ENCODE peak calls at places on chromosome 22, in five cellular contexts. K, F, B, Y and U are unnamed samples. For H3K4me1, the result is how much of the 10 kb centered on the place peaks cover.

GRCh38 chr22:40300884-40301672 is 45.2 kb upstream of the ADSL start:
- DNase-seq in Y (no peak), F (no peak), B (no peak), K (no peak), U (no peak)

GRCh38 chr22:50599816-50600454 is 658 bp upstream of the MAPK8IP2 start:
- DNase-seq in Y (peak), K (peak), F (no peak), B (peak), U (peak)

GRCh38 chr22:29336751-29337490 is 21.4 kb upstream of the RASL10A start:
- DNase-seq in B (no peak), K (peak), F (no peak), Y (no peak), U (no peak)

GRCh38 chr22:21074092-21074715 is 28.5 kb downstream of the LRRC74B start:
- DNase-seq in K (peak), Y (no peak), B (peak), F (no peak), U (no peak)

GRCh38 chr22:46057762-46058420 is 80.9 kb upstream of the WNT7B start:
- DNase-seq in Y (peak), K (no peak), F (no peak), B (no peak), U (no peak)

GRCh38 chr22:50209893-50210292 is 9.1 kb downstream of the SELENOO start:
- DNase-seq in Y (no peak), F (no peak), B (peak), K (no peak), U (no peak)

GRCh38 chr22:39997939-39998726 is 3.4 kb downstream of the FAM83F start:
- DNase-seq in F (no peak), Y (peak), B (peak), K (peak), U (no peak)

GRCh38 chr22:45994516-45995404 is 17.8 kb upstream of the WNT7B start:
- DNase-seq in B (peak), Y (peak), F (no peak), K (peak), U (peak)

DNA sequence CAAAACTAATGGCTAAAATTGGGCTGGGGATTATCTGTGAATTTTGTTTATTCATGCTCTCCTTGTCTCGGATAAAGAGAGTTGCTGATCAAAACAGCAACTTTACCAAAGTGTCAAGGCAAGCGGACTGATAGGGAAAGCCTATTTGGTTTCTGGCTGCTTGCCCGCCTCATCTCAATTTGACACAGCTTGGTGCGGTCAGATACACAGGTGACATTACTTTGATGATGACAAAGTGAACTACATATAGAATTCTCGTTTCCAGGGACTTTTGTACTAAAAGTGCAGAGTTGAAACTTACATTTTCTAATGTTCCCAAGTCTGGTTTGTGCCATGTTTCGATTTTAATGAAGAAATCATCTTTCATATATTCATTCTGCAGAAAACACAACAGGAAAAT is 22.8 kb downstream of the PITPNB start:
- DNase-seq in B (no peak), Y (no peak), K (no peak), F (no peak), U (no peak)
- H2BK12ac ChIP-seq in B (no peak), Y (no peak), K (no peak), F (no peak), U (no peak)

DNA sequence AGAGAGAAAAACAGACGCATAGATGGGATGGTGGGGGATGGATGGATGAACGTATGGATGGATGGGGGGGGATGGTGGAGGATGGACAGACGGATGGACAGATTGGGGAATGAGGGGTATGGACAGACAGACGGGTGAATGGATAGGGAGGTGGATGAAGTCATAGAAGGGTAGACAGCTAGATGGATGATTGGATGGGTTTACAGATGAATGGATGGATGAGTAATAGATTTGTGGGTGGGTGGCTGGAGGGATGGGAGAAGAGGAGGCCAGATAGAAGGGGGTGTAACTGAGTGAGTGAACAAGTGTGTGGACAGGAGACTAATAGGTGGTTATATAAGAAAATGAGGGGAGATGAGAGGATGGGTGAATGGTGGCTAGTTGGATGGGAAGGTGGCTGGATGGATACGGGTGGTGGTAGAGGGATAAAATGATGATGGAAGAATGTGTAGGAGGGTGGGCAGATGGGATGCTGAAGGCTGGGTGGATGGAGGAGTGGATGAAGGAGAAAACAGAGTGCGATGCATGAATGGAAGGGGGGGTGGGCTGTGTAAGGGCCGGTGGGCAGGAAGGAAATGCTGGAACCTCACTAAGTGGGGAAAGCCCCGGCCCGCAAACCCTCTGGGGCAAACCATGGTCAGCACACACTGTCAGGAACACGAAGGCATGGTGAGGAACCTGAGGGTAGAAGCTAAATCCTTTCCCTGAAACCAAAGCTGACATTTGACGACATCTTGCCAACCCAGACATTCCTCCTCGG is 21.6 kb downstream of the ARVCF start:
- DNase-seq in B (no peak), K (no peak), Y (no peak), F (no peak), U (no peak)
- H2BK120ac ChIP-seq in B (no peak), K (no peak), Y (no peak), F (no peak), U (no peak)

GRCh38 chr22:36409911-36410756 is 22.4 kb upstream of the MYH9 start:
- DNase-seq in B (peak), K (peak), Y (peak), F (peak), U (peak)
- H3K4me1 ChIP-seq in B (under half), K (under half), Y (under half), F (under half), U (under half)

DNA sequence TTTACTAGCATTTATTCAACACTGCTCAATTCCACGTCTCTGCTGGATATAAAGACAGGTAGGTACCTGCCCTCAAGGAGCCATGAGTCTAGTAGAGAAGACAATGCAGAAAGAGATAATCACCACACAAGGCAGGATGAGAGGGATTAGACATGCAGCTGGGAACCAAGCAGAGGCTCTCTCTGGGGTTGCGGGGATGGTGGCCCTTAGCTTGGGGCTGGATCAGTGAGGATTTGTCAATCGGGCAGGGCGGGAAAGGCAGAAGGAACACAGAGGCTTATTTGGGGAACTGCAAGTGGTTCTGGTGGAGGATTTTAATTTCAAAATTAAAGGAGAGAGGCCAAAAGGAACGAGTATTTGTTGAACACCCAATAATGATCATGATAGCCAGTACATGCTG is 8.5 kb upstream of the DMC1 start:
- DNase-seq in F (no peak), K (no peak), Y (no peak), B (no peak), U (no peak)
- H2BK12ac ChIP-seq in F (no peak), K (no peak), Y (no peak), B (no peak), U (no peak)

DNA sequence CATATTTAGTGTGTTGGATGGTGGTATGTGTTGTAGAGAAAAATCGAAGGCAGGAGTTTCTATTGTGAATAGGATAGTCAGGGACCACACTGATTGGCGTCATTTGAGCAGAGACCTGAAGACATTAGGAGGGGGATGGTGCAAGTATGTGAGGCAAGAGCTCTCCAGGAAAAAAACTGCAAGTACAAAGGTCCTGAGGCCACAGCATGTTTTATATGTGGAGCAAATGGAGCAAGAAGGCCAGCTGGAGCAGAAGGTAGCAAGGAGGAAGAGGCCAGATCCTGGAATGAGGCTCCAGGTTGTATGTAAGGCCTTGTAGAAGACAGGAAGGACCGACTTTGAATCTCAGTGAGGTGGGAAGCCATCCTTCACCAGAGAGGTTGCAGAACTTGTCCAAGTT is 14.2 kb upstream of the MICALL1 start:
- DNase-seq in F (no peak), K (no peak), B (no peak), Y (no peak), U (no peak)
- H2BK120ac ChIP-seq in F (no peak), K (no peak), B (no peak), Y (no peak), U (no peak)

DNA sequence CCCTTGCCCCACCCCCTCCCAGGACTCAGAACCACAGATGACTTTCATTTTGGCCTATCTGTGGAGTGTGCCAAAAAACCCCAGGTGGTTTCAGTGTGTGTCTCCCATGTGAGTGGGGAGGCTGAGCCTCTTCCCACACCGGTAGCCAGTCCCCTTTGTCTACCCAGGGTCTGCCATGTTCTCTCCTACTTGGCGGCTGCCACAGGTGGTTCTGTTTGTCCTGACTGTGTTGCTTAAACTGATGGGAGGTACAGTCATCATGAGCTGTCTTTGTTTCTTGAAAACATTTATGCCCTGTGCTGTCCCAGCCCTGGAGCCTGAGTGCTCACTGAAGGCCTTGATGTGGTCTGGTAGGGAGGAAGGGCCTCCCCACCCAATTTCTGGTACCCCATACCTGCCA is 39.7 kb upstream of the SUSD2 start:
- DNase-seq in K (no peak), Y (no peak), F (no peak), B (peak), U (no peak)
- H3K4me1 ChIP-seq in K (under half), Y (under half), F (under half), B (under half), U (under half)

GRCh38 chr22:30919973-30920372 is 48.6 kb downstream of the MORC2 start:
- DNase-seq in Y (no peak), B (no peak), F (no peak), K (no peak), U (no peak)
- H2BK12ac ChIP-seq in Y (no peak), B (no peak), F (no peak), K (no peak), U (no peak)